ENCODE peak calls at places on chromosomes 12 and 14, in four cellular contexts. N is fibroblast of mammary gland, S is nephron progenitor cell, E is fibroblast of lung. T is an unnamed sample.

GRCh38 chr12:76250256-76250655 is 98.0 kb downstream of the BBS10 start:
- DNase-seq in N (no peak), S (no peak), E (no peak), T (no peak)

GRCh38 chr12:64039285-64039871 is 182.7 kb downstream of the KICS2 start:
- DNase-seq in N (peak), S (no peak), E (peak), T (peak)

GRCh38 chr12:1204581-1205121 is 213.6 kb downstream of the ERC1 start:
- DNase-seq in N (peak), S (no peak), E (peak), T (no peak)

GRCh38 chr12:115500872-115501271 is 776.6 kb downstream of the MED13L start:
- DNase-seq in N (peak), S (no peak), E (no peak), T (no peak)

GRCh38 chr14:72836085-72836484 is 57.8 kb downstream of the DPF3 start:
- DNase-seq in N (no peak), S (no peak), E (no peak), T (no peak)

GRCh38 chr14:60647837-60648168 is 1.5 kb downstream of the SIX1 start:
- DNase-seq in N (no peak), S (no peak), E (no peak), T (no peak)

GRCh38 chr12:95218852-95219171 is 1.2 kb downstream of the VEZT start:
- DNase-seq in N (peak), S (peak), E (no peak), T (no peak)

GRCh38 chr12:23253191-23253590 is 628.2 kb downstream of the ETNK1 start:
- DNase-seq in N (peak), S (no peak), E (no peak), T (no peak)

GRCh38 chr14:22122227-22123187 is 448.9 kb upstream of the OR4E1 start:
- DNase-seq in N (no peak), S (peak), E (no peak), T (no peak)

GRCh38 chr12:66272650-66273049 is 29.6 kb upstream of the HELB start:
- DNase-seq in N (no peak), S (no peak), E (no peak), T (no peak)

GRCh38 chr14:103618999-103619398 is 10.0 kb upstream of the KLC1 start:
- DNase-seq in N (no peak), S (no peak), E (no peak), T (no peak)

GRCh38 chr14:54329082-54329695 is 67.6 kb upstream of the CDKN3 start:
- DNase-seq in N (peak), S (peak), E (peak), T (peak)

GRCh38 chr14:94850332-94851211 is 80.7 kb upstream of the GSC start:
- DNase-seq in N (no peak), S (no peak), E (no peak), T (no peak)

GRCh38 chr14:53764846-53765245 is 191.8 kb downstream of the BMP4 start:
- DNase-seq in N (no peak), S (no peak), E (no peak), T (no peak)

GRCh38 chr12:1927051-1927680 is 8.7 kb upstream of the CACNA2D4 start:
- DNase-seq in N (no peak), S (no peak), E (no peak), T (no peak)

GRCh38 chr12:64674367-64674922 is 64.2 kb downstream of the RASSF3 start:
- DNase-seq in N (no peak), S (no peak), E (no peak), T (no peak)

GRCh38 chr14:34065690-34066391 is 115.0 kb upstream of the EGLN3 start:
- DNase-seq in N (no peak), S (no peak), E (no peak), T (no peak)

GRCh38 chr12:46891306-46891705 is 65.5 kb upstream of the SLC38A4 start:
- DNase-seq in N (peak), S (no peak), E (no peak), T (no peak)

GRCh38 chr12:90945070-90945649 is 9.8 kb downstream of the CCER1 start:
- DNase-seq in N (peak), S (no peak), E (peak), T (no peak)

GRCh38 chr12:24034160-24034559 is 84.7 kb upstream of the SOX5 start:
- DNase-seq in N (peak), S (peak), E (peak), T (no peak)

GRCh38 chr14:75700295-75700694 is 39.2 kb downstream of the TTLL5 start:
- DNase-seq in N (no peak), S (no peak), E (no peak), T (no peak)

GRCh38 chr12:82688035-82688501 is 1.4 kb downstream of the TMTC2 start:
- DNase-seq in N (peak), S (no peak), E (peak), T (no peak)

GRCh38 chr12:87509233-87509820 is 519.9 kb downstream of the C12orf50 start:
- DNase-seq in N (peak), S (no peak), E (peak), T (no peak)

GRCh38 chr12:131250028-131250950 is 296.6 kb downstream of the ADGRD1 start:
- DNase-seq in N (no peak), S (no peak), E (no peak), T (no peak)

GRCh38 chr12:4119157-4119761 is 154.3 kb upstream of the CCND2 start:
- DNase-seq in N (no peak), S (no peak), E (no peak), T (no peak)

GRCh38 chr12:108630481-108631207 is 3.0 kb downstream of the SELPLG start:
- DNase-seq in N (peak), S (no peak), E (peak), T (no peak)

GRCh38 chr14:74302160-74302628 is 540 bp downstream of the ABCD4 start:
- DNase-seq in N (peak), S (no peak), E (peak), T (peak)

DNA sequence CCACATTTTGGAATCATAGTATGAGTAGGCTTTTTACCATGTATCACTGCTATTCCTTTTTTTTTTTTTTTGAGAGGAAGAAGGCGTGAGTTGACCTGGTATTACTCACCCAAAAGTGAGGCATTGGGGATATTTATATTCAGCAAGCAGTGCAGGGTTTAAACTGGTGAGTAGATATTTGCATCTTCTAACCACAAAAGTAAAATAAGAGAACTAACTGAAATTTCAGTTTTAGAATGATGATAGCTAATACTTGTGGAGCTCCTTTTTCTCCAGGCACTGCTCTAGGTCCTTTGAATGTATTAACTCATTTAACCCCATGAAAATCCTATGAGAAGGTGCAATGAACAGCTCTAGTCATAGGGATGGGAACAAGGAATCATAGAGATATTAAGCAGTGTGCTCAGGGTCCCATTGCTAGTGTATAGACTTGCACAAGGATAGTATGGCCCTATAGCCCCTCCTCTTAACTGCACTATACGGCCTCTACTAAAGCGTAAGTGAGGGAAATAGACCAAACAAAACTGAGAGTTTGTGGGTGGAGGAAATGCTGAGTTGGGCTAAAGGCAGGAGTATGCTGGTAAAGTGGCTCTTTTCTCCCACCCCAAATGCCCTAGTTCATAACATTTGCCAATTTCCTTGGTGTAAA is 104.3 kb upstream of the MAX start:
- DNase-seq in N (peak), S (no peak), E (peak), T (no peak)
- TF ChIP-seq CTCF in N (no peak), S (no peak), E (no peak), T (no peak)

DNA sequence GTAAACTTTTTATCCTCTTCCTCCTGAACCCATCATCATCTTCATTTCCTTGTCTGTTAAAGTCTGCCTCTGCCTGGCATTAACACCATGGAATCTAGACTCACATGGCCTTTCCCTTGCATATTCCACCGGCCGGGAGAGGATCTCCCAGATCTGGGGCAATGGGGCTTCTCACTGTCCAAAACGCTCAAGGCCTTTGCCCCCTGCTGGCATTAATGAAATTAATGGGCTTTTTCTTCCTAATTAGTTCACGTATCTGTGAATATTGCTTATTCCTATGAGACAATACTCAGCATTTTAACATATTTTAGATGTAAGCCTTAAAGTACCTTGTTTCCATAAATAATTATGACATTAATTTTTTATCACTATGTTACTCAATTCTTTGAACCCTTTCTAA is 42.9 kb upstream of the CAPRIN2 start:
- DNase-seq in N (no peak), S (no peak), E (no peak), T (no peak)
- TF ChIP-seq CTCF in N (no peak), S (no peak), E (no peak), T (no peak)

GRCh38 chr12:48682927-48683326 is 889 bp upstream of the KANSL2 start:
- DNase-seq in N (no peak), S (no peak), E (no peak), T (no peak)

GRCh38 chr12:48681416-48681737 is 661 bp downstream of the KANSL2 start:
- DNase-seq in N (peak), S (no peak), E (no peak), T (no peak)

GRCh38 chr12:48683534-48683933 is 1.5 kb upstream of the KANSL2 start:
- DNase-seq in N (no peak), S (no peak), E (no peak), T (no peak)

GRCh38 chr12:48680861-48681260 is 1.2 kb downstream of the KANSL2 start:
- DNase-seq in N (no peak), S (no peak), E (no peak), T (no peak)

GRCh38 chr12:48681738-48682532 is at the start of gene KANSL2:
- DNase-seq in N (peak), S (peak), E (peak), T (peak)
- TF ChIP-seq CTCF in N (no peak), S (no peak), E (no peak), T (no peak)

GRCh38 chr14:52015411-52016030 is 26.2 kb downstream of the RTRAF start:
- DNase-seq in N (no peak), S (peak), E (no peak), T (no peak)
- TF ChIP-seq CTCF in N (peak), S (no peak), E (peak), T (peak)

T was measured in AG09319.